ENCODE peak calls at places on chromosomes 5 and 9, in four cellular contexts. O, K, J and G are unnamed samples.

GRCh38 chr9:16521868-16522381 is 348.5 kb downstream of the BNC2 start:
- DNase-seq in O (no peak), J (no peak), K (no peak), G (no peak)

GRCh38 chr5:636951-637350 is 24.8 kb downstream of the CEP72 start:
- DNase-seq in J (no peak), K (no peak), O (no peak), G (peak)

GRCh38 chr5:158119852-158120708 is 261.1 kb upstream of the CLINT1 start:
- DNase-seq in O (no peak), K (no peak), J (no peak), G (no peak)

GRCh38 chr9:70318002-70318401 is 59.2 kb downstream of the SMC5 start:
- DNase-seq in O (no peak), K (no peak), J (no peak), G (no peak)

GRCh38 chr5:173016621-173017046 is 33.1 kb downstream of the ATP6V0E1 start:
- DNase-seq in J (peak), K (no peak), O (no peak), G (peak)

GRCh38 chr5:172678902-172679301 is 37.8 kb downstream of the NEURL1B start:
- DNase-seq in O (peak), K (no peak), J (peak), G (no peak)

GRCh38 chr9:33187519-33188218 is 20.5 kb upstream of the B4GALT1 start:
- DNase-seq in O (no peak), J (no peak), K (no peak), G (no peak)

GRCh38 chr5:61333351-61334223 is 1.5 kb downstream of the ZSWIM6 start:
- DNase-seq in O (no peak), J (no peak), K (no peak), G (peak)

GRCh38 chr5:76733049-76733417 is 17.1 kb downstream of the F2R start:
- DNase-seq in K (no peak), J (no peak), O (no peak), G (peak)

GRCh38 chr5:91339053-91339710 is 43.9 kb downstream of the ARRDC3 start:
- DNase-seq in K (no peak), O (no peak), J (peak), G (no peak)

GRCh38 chr5:134252671-134253070 is 26.8 kb upstream of the PPP2CA start:
- DNase-seq in K (no peak), J (no peak), O (no peak), G (no peak)

GRCh38 chr5:177509991-177510566 is 453 bp upstream of the DOK3 start:
- DNase-seq in O (no peak), K (no peak), J (no peak), G (no peak)

GRCh38 chr5:142544946-142545652 is 140.8 kb downstream of the FGF1 start:
- DNase-seq in K (no peak), O (no peak), J (no peak), G (no peak)

GRCh38 chr9:95211028-95211427 is 106.5 kb downstream of the FANCC start:
- DNase-seq in O (no peak), K (no peak), J (no peak), G (no peak)

GRCh38 chr5:42912184-42912766 is 100.6 kb upstream of the SELENOP start:
- DNase-seq in J (peak), O (no peak), K (peak), G (peak)

GRCh38 chr9:127903557-127904475 is 4.4 kb upstream of the ST6GALNAC6 start:
- DNase-seq in J (no peak), O (no peak), K (peak), G (peak)

GRCh38 chr9:91196103-91196761 is 165.5 kb downstream of the AUH start:
- DNase-seq in J (no peak), O (no peak), K (no peak), G (no peak)

GRCh38 chr5:74233571-74233970 is 407.0 kb downstream of the ENC1 start:
- DNase-seq in K (no peak), O (no peak), J (no peak), G (no peak)

GRCh38 chr9:121200346-121200745 is 1.3 kb downstream of the RAB14 start:
- DNase-seq in J (no peak), O (no peak), K (no peak), G (no peak)

GRCh38 chr5:73605223-73606087 is 20.5 kb upstream of the ARHGEF28 start:
- DNase-seq in J (no peak), K (no peak), O (no peak), G (no peak)

GRCh38 chr5:95895771-95896170 is 65.9 kb downstream of the ELL2 start:
- DNase-seq in O (no peak), K (no peak), J (peak), G (no peak)

GRCh38 chr9:134618823-134619454 is 22.7 kb upstream of the COL5A1 start:
- DNase-seq in J (no peak), O (no peak), K (no peak), G (peak)

GRCh38 chr9:100317706-100318105 is 35.0 kb downstream of the TEX10 start:
- DNase-seq in J (no peak), K (no peak), O (no peak), G (no peak)

GRCh38 chr5:6086871-6087270 is 291.5 kb downstream of the MED10 start:
- DNase-seq in K (no peak), O (no peak), J (no peak), G (no peak)

GRCh38 chr5:133662578-133662977 is 50.2 kb upstream of the FSTL4 start:
- DNase-seq in K (no peak), O (no peak), J (no peak), G (no peak)

GRCh38 chr5:57494104-57495098 is 11.8 kb upstream of the ACTBL2 start:
- DNase-seq in O (peak), J (no peak), K (peak), G (peak)